ENCODE peak calls at places on chromosomes 7 and 10, in four cellular contexts. O, M, G and J are unnamed samples.

GRCh38 chr10:78688945-78689935 is 379.5 kb upstream of the ZMIZ1 start:
- DNase-seq in O (no peak), M (no peak), G (no peak), J (no peak)

GRCh38 chr7:103532955-103533354 is 86.9 kb upstream of the SLC26A5 start:
- DNase-seq in O (no peak), M (no peak), G (no peak), J (no peak)

GRCh38 chr7:2037805-2038635 is 194.7 kb downstream of the MAD1L1 start:
- DNase-seq in O (no peak), M (no peak), G (peak), J (peak)

GRCh38 chr7:157570531-157571200 is 233.9 kb downstream of the DNAJB6 start:
- DNase-seq in O (no peak), M (no peak), G (no peak), J (no peak)

GRCh38 chr10:77029684-77030407 is 607.8 kb downstream of the KCNMA1 start:
- DNase-seq in O (no peak), M (no peak), G (no peak), J (no peak)

GRCh38 chr10:97468162-97468561 is 22.2 kb downstream of the ZDHHC16 start:
- DNase-seq in O (no peak), M (peak), G (no peak), J (no peak)

GRCh38 chr7:80106498-80107113 is 28.0 kb upstream of the GNAI1 start:
- DNase-seq in O (no peak), M (no peak), G (no peak), J (no peak)

GRCh38 chr10:102777696-102778530 is 34.2 kb downstream of the WBP1L start:
- DNase-seq in O (no peak), M (peak), G (no peak), J (no peak)

GRCh38 chr7:98878365-98879197 is at the start of gene TRRAP:
- DNase-seq in O (peak), M (peak), G (peak), J (peak)

GRCh38 chr7:158827411-158828342 is 1.6 kb downstream of the ESYT2 start:
- DNase-seq in O (peak), M (peak), G (no peak), J (no peak)

GRCh38 chr10:120475844-120476791 is 19.1 kb downstream of the PLPP4 start:
- DNase-seq in O (no peak), M (no peak), G (no peak), J (no peak)

GRCh38 chr10:86964847-86965190 is 3.5 kb upstream of the ADIRF start:
- DNase-seq in O (no peak), M (no peak), G (no peak), J (no peak)

GRCh38 chr7:98777051-98777450 is 92.8 kb downstream of the TMEM130 start:
- DNase-seq in O (no peak), M (no peak), G (no peak), J (no peak)

GRCh38 chr10:36669615-36670325 is 455.6 kb upstream of the ANKRD30A start:
- DNase-seq in O (no peak), M (no peak), G (no peak), J (no peak)

GRCh38 chr7:45927724-45928123 is 6.7 kb upstream of the IGFBP3 start:
- DNase-seq in O (no peak), M (no peak), G (no peak), J (no peak)

GRCh38 chr10:60611291-60611747 is 167.0 kb upstream of the CDK1 start:
- DNase-seq in O (peak), M (peak), G (peak), J (no peak)

DNA sequence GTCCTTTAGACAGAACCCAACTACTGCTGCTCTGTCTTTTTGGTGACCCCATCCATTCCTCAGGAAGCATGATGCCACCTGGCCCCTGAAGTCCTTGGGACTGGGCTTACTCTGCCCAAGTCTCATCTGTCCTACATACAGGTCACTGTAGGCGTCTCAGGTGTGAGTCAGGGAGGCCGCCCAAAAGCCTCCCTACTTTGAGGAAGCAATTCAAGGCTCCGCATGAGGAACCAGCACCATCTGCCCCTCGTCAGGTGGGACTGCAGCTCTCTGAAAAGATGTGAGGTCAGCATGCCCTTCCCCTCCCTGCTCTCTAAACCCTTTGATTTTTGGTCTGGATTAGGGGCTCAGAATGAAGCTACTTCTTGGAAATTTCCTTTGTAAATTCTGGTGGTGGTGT is 354.8 kb downstream of the CXCL12 start:
- DNase-seq in O (no peak), M (no peak), G (no peak), J (no peak)
- TF ChIP-seq CTCF in O (no peak), M (no peak), G (no peak), J (peak)

GRCh38 chr7:47347346-47347745 is 234.6 kb downstream of the TNS3 start:
- DNase-seq in O (no peak), M (no peak), G (no peak), J (no peak)
- TF ChIP-seq CTCF in O (no peak), M (no peak), G (no peak), J (no peak)

DNA sequence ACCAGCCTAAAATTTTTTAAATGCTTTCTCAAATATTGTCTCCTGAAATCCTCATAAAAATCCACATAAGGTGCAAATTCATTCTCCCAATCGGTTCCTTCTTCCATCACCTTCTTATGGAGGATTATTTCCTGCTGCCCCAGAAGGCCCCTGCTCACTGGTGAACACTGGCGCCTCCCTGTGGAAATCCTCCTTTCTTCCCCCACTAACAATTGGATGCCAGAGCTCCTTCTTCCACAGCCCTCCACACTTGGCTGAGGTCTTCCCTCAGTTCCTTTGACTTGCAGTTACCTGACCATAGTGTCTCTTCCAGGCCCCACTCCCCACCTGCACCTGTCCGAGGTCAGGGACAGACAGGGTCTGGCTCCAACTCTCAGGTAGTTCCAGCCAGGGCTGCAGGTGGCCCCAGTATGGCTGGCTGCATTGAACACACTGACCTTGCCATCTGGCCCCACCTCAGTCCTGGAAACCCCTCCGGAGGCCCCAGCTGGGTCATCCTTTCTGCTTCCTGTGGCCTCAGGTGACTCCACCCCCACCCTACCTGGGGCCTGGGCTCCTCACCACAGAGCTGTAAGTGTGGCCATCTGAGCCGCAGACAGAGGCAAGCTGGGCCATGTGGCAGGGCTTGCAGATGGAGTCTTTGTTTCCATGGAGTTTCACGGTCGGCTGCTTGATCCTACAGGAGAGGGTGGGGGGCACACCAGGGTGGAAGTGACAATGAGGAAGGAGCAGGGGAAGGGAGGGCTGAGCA is 18.4 kb downstream of the SPOCK2 start:
- DNase-seq in O (no peak), M (no peak), G (no peak), J (no peak)
- TF ChIP-seq CTCF in O (peak), M (no peak), G (no peak), J (no peak)

DNA sequence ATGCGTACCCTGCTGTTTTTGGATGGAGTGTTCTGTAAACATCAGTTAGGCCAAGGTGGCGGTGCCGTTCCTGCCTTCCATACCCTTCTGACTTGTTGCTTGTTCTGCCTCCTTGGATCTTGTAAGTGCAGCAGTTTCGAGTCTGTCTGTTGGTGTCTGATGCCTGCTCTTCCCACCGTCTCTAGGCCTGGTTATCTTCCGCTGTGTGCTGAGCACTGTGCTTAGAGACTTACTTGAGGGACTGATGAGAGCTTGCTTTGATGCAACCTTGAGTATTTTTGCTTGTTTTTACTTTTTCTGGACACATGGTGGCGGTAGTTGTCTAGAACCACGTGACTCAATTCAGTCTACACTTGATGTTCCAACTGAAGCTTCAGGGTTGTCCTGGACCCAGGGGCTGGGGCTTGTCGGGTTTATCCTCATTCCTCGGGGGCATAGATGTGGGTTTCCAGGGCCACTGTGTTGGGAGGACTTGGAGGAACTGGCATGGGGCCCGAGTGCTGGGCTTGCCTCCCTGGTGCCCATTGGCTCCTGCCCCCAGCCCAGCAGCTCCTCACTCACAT is 14.4 kb upstream of the SPRN start:
- DNase-seq in O (peak), M (peak), G (no peak), J (peak)
- TF ChIP-seq CTCF in O (peak), M (peak), G (peak), J (peak)

DNA sequence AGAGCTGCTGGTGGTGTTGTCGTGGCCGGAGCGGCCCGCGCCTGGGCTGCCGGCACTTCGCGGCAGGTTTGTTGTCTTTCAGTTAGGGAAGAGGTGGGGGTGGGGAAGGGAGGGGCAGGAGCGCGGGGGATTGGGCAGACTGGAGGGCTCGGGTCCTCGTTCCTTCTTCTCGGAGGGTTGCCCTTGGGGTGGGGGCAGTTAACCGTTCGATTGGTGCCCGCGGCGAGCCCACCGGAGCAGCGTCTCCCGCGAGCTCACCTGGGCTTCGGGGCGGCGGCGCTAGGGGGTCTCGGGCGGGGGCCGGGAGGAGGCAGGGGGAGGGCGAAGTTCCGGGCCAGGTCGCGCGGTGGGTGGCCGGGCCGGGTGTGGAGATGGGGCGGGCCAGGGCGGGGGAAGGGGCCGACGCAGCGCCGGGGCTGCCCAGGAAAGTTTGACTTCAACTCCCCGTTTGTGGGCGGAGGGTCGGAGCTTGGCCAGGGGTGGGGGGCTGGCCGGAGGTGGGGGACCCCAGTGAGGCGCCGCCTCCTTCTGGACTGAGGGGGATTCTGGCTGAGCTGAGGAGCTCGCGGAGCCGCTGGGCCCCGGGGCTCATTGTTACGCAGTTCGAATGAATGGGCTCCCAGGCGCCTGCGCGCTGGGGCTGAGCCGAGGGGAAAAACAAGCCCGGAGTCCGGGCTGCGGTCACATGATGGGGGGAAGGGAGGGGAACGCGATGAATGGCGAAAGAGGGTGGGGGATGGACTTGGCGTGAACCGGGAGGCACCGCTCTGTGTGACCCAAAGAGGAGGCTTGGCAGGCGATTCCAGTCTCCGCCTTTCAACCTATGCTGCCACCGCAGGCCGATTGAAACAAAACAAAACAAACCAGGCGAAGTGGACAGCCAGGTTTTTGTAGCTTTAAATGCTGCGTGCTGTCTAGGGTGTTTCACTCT is 582 bp downstream of the HBP1 start:
- DNase-seq in O (peak), M (peak), G (peak), J (peak)
- TF ChIP-seq CTCF in O (no peak), M (peak), G (no peak), J (no peak)

DNA sequence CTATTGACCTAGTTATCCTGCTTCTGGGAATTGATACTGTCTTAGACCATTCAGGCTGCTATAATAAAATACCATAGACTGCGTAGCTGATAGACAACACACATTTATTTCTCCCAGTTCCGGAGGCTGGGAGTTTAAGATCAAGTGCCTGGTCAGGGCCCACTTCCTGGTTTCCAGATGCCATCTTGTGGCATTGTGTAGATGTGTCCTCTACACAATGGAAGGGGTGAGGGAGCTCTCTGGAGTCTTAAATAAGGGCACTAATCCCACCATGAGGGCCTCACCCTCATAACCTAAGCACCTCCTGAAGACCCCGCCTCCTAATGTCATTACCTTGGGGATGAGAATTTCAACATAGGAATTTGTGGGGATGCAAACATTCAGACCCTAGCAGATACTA is 62.4 kb downstream of the SLC35B4 start:
- DNase-seq in O (peak), M (peak), G (peak), J (no peak)
- TF ChIP-seq CTCF in O (peak), M (peak), G (no peak), J (no peak)

GRCh38 chr7:16657656-16658279 is 11.8 kb downstream of the BZW2 start:
- DNase-seq in O (peak), M (peak), G (peak), J (no peak)
- TF ChIP-seq CTCF in O (no peak), M (no peak), G (peak), J (no peak)

GRCh38 chr10:20596911-20597310 is 300.2 kb downstream of the NEBL start:
- DNase-seq in O (no peak), M (no peak), G (no peak), J (no peak)
- TF ChIP-seq CTCF in O (no peak), M (no peak), G (no peak), J (no peak)

GRCh38 chr7:54252256-54253035 is 289.7 kb upstream of the VSTM2A start:
- DNase-seq in O (no peak), M (no peak), G (peak), J (no peak)
- TF ChIP-seq CTCF in O (no peak), M (no peak), G (no peak), J (no peak)